ENCODE peak calls at places on chromosome 13, in four cellular contexts. T is activated gamma-delta T cell treated with Interleukin-2 at 50 U/mL for 16 hours, V is stomach, L is dermis blood vessel endothelial cell. D is an unnamed sample.

GRCh38 chr13:71867101-71867814 is at the start of gene DACH1:
- DNase-seq in T (no peak), V (peak; percentile 28), L (peak; percentile 70), D (peak; percentile 68)

GRCh38 chr13:27372896-27373295 is 51.5 kb upstream of the GTF3A start:
- DNase-seq in V (peak; percentile 80), L (no peak), T (no peak), D (peak; percentile 59)

GRCh38 chr13:30408319-30409101 is 13.8 kb upstream of the UBE2L5 start:
- DNase-seq in T (peak; percentile 88), V (peak; percentile 96), L (peak; percentile 95), D (peak; percentile 73)

GRCh38 chr13:75691183-75691582 is 55.1 kb downstream of the LMO7 start:
- DNase-seq in V (no peak), L (no peak), T (no peak), D (no peak)

GRCh38 chr13:65971541-65971940 is 1258.6 kb downstream of the PCDH9 start:
- DNase-seq in V (no peak), T (no peak), L (no peak), D (no peak)

GRCh38 chr13:110280996-110281688 is 25.8 kb downstream of the COL4A1 start:
- DNase-seq in T (no peak), L (no peak), V (no peak), D (no peak)

GRCh38 chr13:32426191-32426980 is 1.5 kb downstream of the N4BP2L1 start:
- DNase-seq in V (no peak), L (peak; percentile 11), T (peak; percentile 18), D (no peak)

GRCh38 chr13:50125556-50126377 is 110.5 kb downstream of the KCNRG start:
- DNase-seq in T (peak; percentile 80), L (peak; percentile 87), V (peak; percentile 97), D (peak; percentile 86)

GRCh38 chr13:75442736-75443234 is 39.2 kb downstream of the TBC1D4 start:
- DNase-seq in L (no peak), T (no peak), V (no peak), D (no peak)

GRCh38 chr13:41460930-41461329 is 3.6 kb downstream of the RGCC start:
- DNase-seq in T (no peak), V (no peak), L (no peak), D (no peak)

GRCh38 chr13:104683789-104684188 is 1617.6 kb upstream of the SLC10A2 start:
- DNase-seq in T (no peak), V (no peak), L (no peak), D (no peak)

GRCh38 chr13:26074706-26075105 is 22.9 kb upstream of the SHISA2 start:
- DNase-seq in T (no peak), L (no peak), V (no peak), D (no peak)

GRCh38 chr13:40114305-40114896 is 458.9 kb downstream of the COG6 start:
- DNase-seq in L (no peak), V (no peak), T (no peak), D (no peak)

GRCh38 chr13:80100636-80101035 is 240.3 kb downstream of the SPRY2 start:
- DNase-seq in V (no peak), T (no peak), L (no peak), D (no peak)

GRCh38 chr13:59356607-59357006 is 807.1 kb downstream of the DIAPH3 start:
- DNase-seq in T (no peak), V (no peak), L (peak; percentile 86), D (no peak)

GRCh38 chr13:98507060-98507797 is 69.7 kb downstream of the STK24 start:
- DNase-seq in T (no peak), V (peak; percentile 86), L (peak; percentile 90), D (no peak)

GRCh38 chr13:32636711-32637110 is 50.5 kb downstream of the PDS5B start:
- DNase-seq in V (no peak), T (no peak), L (no peak), D (no peak)

GRCh38 chr13:73060251-73061160 is 1.7 kb downstream of the KLF5 start:
- DNase-seq in L (peak; percentile 47), T (no peak), V (no peak), D (no peak)

GRCh38 chr13:23074054-23074805 is 106.5 kb upstream of the SGCG start:
- DNase-seq in T (no peak), L (no peak), V (no peak), D (no peak)

GRCh38 chr13:35917252-35917941 is 213.8 kb downstream of the DCLK1 start:
- DNase-seq in T (no peak), V (no peak), L (no peak), D (no peak)

GRCh38 chr13:59538512-59538911 is 625.2 kb downstream of the DIAPH3 start:
- DNase-seq in T (no peak), L (no peak), V (no peak), D (no peak)

D was measured in HuH-7.